ENCODE peak calls at places on chromosomes 5 and 9, in four cellular contexts. I, G, D and T are unnamed samples.

GRCh38 chr5:4570047-4571015 is 569.8 kb upstream of the ADAMTS16 start:
- DNase-seq in I (no peak), G (no peak), D (no peak), T (no peak)

GRCh38 chr5:175059687-175060194 is 335.4 kb downstream of the MSX2 start:
- DNase-seq in I (no peak), G (peak; percentile 63), D (peak; percentile 11), T (peak; percentile 32)

GRCh38 chr5:42875785-42876374 is 64.2 kb upstream of the SELENOP start:
- DNase-seq in I (no peak), G (no peak), D (no peak), T (no peak)

GRCh38 chr5:138528208-138528607 is 14.8 kb downstream of the ETF1 start:
- DNase-seq in I (no peak), G (no peak), D (no peak), T (peak; percentile 74)

GRCh38 chr9:38061326-38061947 is 7.6 kb downstream of the SHB start:
- DNase-seq in I (no peak), G (no peak), D (no peak), T (no peak)

GRCh38 chr9:4324513-4324912 is 24.6 kb upstream of the GLIS3 start:
- DNase-seq in I (no peak), G (no peak), D (no peak), T (no peak)

GRCh38 chr5:55603947-55604346 is 69.2 kb upstream of the PLPP1 start:
- DNase-seq in I (no peak), G (no peak), D (no peak), T (no peak)

GRCh38 chr9:93200449-93200742 is 16.5 kb downstream of the WNK2 start:
- DNase-seq in I (peak; percentile 7), G (no peak), D (no peak), T (no peak)

GRCh38 chr9:38318755-38319495 is 73.6 kb upstream of the ALDH1B1 start:
- DNase-seq in I (peak; percentile 9), G (no peak), D (no peak), T (no peak)

GRCh38 chr5:137320056-137321045 is 178.8 kb downstream of the SPOCK1 start:
- DNase-seq in I (no peak), G (peak; percentile 49), D (peak; percentile 30), T (no peak)

GRCh38 chr5:83385812-83386211 is 85.7 kb upstream of the VCAN start:
- DNase-seq in I (no peak), G (no peak), D (no peak), T (peak; percentile 5)

GRCh38 chr9:113454914-113455761 is 8.4 kb upstream of the RGS3 start:
- DNase-seq in I (no peak), G (no peak), D (no peak), T (peak; percentile 93)

GRCh38 chr5:116772152-116772501 is 197.5 kb upstream of the SEMA6A start:
- DNase-seq in I (no peak), G (no peak), D (no peak), T (no peak)

GRCh38 chr5:102796014-102796413 is 40.9 kb downstream of the PAM start:
- DNase-seq in I (no peak), G (no peak), D (no peak), T (no peak)

GRCh38 chr5:154653764-154654483 is 101.3 kb upstream of the LARP1 start:
- DNase-seq in I (no peak), G (no peak), D (no peak), T (peak; percentile 53)

GRCh38 chr9:102832814-102833213 is 162.3 kb upstream of the CYLC2 start:
- DNase-seq in I (no peak), G (no peak), D (no peak), T (no peak)
- TF ChIP-seq CTCF in I (no peak), G (no peak), D (no peak), T (no peak)

DNA sequence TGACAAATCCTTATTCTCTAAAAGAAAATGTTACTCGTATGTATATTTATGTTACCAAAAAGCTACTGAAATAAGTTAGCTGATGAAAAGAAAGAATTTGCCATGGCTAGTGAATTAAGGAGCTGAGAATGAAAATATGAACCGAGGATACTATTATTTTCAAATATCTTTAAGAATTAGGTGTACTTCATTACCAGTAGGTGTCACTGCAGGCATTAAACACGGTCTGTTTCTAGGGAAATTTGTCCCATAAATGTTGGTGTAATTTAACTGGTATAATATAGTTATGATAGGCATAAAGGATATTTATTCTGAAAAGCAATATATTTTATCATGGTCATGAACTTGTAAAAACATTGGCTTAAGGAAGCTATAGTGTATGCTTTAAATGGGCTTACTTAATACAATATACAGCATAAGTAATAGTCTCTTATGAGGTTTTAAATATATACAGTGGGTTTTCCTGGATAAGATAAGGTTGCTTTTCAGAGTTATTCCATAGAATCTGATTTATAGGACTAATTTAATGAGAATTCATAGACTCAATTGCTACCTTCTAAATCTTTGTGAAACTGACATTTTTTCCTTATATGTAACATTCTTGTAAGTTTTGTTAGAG is 72.4 kb upstream of the MPDZ start:
- DNase-seq in I (no peak), G (no peak), D (no peak), T (no peak)
- TF ChIP-seq CTCF in I (peak; percentile 16), G (peak; percentile 83), D (peak; percentile 81), T (no peak)

GRCh38 chr5:160477266-160477970 is 55.8 kb downstream of the PTTG1 start:
- DNase-seq in I (no peak), G (no peak), D (no peak), T (no peak)

GRCh38 chr5:160484644-160485043 is 63.0 kb downstream of the PTTG1 start:
- DNase-seq in I (no peak), G (no peak), D (no peak), T (no peak)

GRCh38 chr5:160479926-160480325 is 58.3 kb downstream of the PTTG1 start:
- DNase-seq in I (no peak), G (no peak), D (no peak), T (no peak)

GRCh38 chr5:160479220-160479619 is 57.6 kb downstream of the PTTG1 start:
- DNase-seq in I (no peak), G (no peak), D (no peak), T (no peak)

DNA sequence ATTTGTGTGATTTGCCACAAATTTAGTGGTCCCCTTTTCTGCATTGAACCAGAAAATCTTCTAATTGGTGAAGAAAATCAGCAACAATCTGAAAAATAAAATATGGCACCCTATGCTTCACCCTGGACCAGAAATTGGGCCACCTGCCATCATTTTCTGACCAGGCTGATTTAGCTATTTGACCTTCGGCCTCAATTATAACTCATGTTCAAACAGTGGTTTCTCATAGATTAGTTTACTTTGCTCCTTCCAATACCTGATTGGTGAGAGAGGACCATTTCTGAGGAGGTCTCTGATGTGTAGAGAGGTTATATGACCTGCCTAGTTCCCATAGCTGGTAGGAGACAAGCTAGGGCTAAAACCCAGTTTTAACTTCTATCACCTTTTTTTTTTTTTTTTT is 59.0 kb downstream of the PTTG1 start:
- DNase-seq in I (no peak), G (no peak), D (no peak), T (no peak)
- TF ChIP-seq CTCF in I (no peak), G (no peak), D (no peak), T (no peak)

GRCh38 chr5:69006030-69006429 is 87.8 kb upstream of the SLC30A5 start:
- DNase-seq in I (no peak), G (no peak), D (no peak), T (no peak)

GRCh38 chr5:69004127-69004526 is 89.7 kb upstream of the SLC30A5 start:
- DNase-seq in I (no peak), G (no peak), D (no peak), T (no peak)

GRCh38 chr5:69007726-69008368 is 86.0 kb upstream of the SLC30A5 start:
- DNase-seq in I (peak; percentile 72), G (peak; percentile 82), D (peak; percentile 65), T (peak; percentile 84)

GRCh38 chr5:69010443-69010842 is 83.4 kb upstream of the SLC30A5 start:
- DNase-seq in I (no peak), G (no peak), D (no peak), T (no peak)

GRCh38 chr5:69007086-69007672 is 86.6 kb upstream of the SLC30A5 start:
- DNase-seq in I (no peak), G (no peak), D (no peak), T (no peak)
- TF ChIP-seq CTCF in I (no peak), G (no peak), D (no peak), T (no peak)

DNA sequence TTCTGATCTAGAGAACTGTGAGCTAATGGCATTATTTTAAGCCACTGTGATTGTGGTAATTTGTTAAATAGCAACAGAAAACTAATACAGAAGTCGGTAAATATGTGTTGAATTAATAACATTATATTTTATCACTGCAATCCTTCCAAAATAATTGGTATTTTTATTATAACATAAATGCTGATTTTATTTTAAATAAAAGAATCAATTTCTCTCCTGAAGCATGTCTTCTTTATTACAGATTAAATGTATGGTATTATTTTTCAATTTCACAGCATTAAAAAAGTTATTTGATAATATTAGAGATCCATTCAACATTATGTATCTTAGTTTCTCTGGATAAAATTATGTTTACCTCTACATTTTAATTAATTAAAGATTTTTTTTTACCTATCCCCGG is 165.5 kb upstream of the EDIL3 start:
- DNase-seq in I (no peak), G (no peak), D (no peak), T (no peak)
- TF ChIP-seq CTCF in I (no peak), G (no peak), D (no peak), T (no peak)

GRCh38 chr5:172486451-172486850 is 32.1 kb upstream of the SH3PXD2B start:
- DNase-seq in I (no peak), G (no peak), D (no peak), T (no peak)
- TF ChIP-seq CTCF in I (no peak), G (no peak), D (no peak), T (no peak)

DNA sequence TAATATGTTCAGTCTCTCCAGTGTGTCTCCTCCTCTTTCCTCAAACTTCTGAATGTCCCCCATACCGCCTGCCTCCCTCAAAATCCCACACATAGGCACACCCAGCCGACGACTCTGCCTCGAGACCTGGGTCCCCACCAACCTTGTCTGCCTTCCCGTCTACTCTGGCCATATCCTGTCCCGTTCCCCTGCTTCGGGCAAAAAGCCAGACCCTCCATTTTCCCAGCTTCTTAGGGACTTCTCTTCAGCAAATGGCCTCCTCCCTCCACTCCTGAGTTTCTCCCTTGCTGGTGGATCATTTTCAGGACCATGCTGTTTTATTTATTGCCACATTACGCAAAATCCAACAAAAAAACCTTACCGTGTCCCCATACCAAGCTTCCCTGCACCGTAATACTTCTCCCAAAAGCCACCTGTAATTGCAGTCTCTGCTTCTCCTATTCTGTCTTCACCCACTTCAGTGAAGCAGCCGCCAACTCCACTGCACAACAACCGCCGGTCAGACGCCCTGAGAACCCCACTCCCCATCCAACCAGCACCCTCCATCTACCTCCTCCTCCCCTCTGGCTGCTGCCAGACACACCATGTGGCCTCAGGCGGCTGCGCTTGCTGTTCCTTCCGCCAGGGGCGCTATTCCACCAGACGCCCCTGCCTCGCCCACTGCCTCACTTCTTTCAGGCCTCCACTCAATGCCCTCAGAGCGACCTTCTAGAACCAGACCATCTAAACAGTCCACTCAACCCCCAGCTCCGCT is 117.0 kb downstream of the TRPM6 start:
- DNase-seq in I (peak; percentile 16), G (peak; percentile 39), D (peak; percentile 12), T (no peak)
- TF ChIP-seq CTCF in I (peak; percentile 16), G (peak; percentile 62), D (peak; percentile 68), T (peak; percentile 16)

GRCh38 chr9:121660367-121660766 is 8.9 kb downstream of the DAB2IP start:
- DNase-seq in I (no peak), G (no peak), D (no peak), T (no peak)

GRCh38 chr9:121660876-121661275 is 9.4 kb downstream of the DAB2IP start:
- DNase-seq in I (no peak), G (no peak), D (no peak), T (no peak)

GRCh38 chr9:121658591-121658990 is 7.2 kb downstream of the DAB2IP start:
- DNase-seq in I (no peak), G (no peak), D (no peak), T (no peak)

GRCh38 chr9:121656941-121657340 is 5.5 kb downstream of the DAB2IP start:
- DNase-seq in I (no peak), G (no peak), D (no peak), T (no peak)

GRCh38 chr9:121658166-121658565 is 6.7 kb downstream of the DAB2IP start:
- DNase-seq in I (no peak), G (no peak), D (no peak), T (no peak)
- TF ChIP-seq CTCF in I (no peak), G (no peak), D (no peak), T (no peak)